ENCODE peak calls at places on chromosomes 16 and 17, in eight cellular contexts. One of them, this sample, is unnamed.

GRCh38 chr17:79249945-79250521 is 175.4 kb downstream of the ENGASE start:
- DNase-seq in mammary epithelial cell: no peak
- DNase-seq in CD4-positive, alpha-beta memory T cell: no peak
- DNase-seq in astrocyte of the spinal cord: no peak
- DNase-seq in heart left ventricle: no peak
- DNase-seq in cardiac fibroblast: no peak
- DNase-seq in upper lobe of right lung: no peak
- DNase-seq in ovary: no peak
- DNase-seq in this sample: no peak

GRCh38 chr17:80117491-80118401 is 16.4 kb downstream of the GAA start:
- DNase-seq in mammary epithelial cell: no peak
- DNase-seq in CD4-positive, alpha-beta memory T cell: no peak
- DNase-seq in astrocyte of the spinal cord: no peak
- DNase-seq in heart left ventricle: no peak
- DNase-seq in cardiac fibroblast: no peak
- DNase-seq in upper lobe of right lung: no peak
- DNase-seq in ovary: no peak
- DNase-seq in this sample: no peak

GRCh38 chr17:81926451-81927144 is 937 bp downstream of the MAFG start:
- DNase-seq in mammary epithelial cell: peak
- DNase-seq in CD4-positive, alpha-beta memory T cell: peak
- DNase-seq in astrocyte of the spinal cord: peak
- DNase-seq in heart left ventricle: peak
- DNase-seq in cardiac fibroblast: peak
- DNase-seq in upper lobe of right lung: peak
- DNase-seq in ovary: peak
- DNase-seq in this sample: peak

GRCh38 chr16:79274197-79274596 is 326.3 kb downstream of the MAF start:
- DNase-seq in mammary epithelial cell: no peak
- DNase-seq in CD4-positive, alpha-beta memory T cell: no peak
- DNase-seq in astrocyte of the spinal cord: no peak
- DNase-seq in heart left ventricle: no peak
- DNase-seq in cardiac fibroblast: no peak
- DNase-seq in upper lobe of right lung: no peak
- DNase-seq in ovary: no peak
- DNase-seq in this sample: no peak

GRCh38 chr17:75406222-75406615 is 741 bp upstream of the GRB2 start:
- DNase-seq in mammary epithelial cell: no peak
- DNase-seq in CD4-positive, alpha-beta memory T cell: no peak
- DNase-seq in astrocyte of the spinal cord: no peak
- DNase-seq in heart left ventricle: no peak
- DNase-seq in cardiac fibroblast: no peak
- DNase-seq in upper lobe of right lung: no peak
- DNase-seq in ovary: no peak
- DNase-seq in this sample: no peak

GRCh38 chr17:42188749-42189650 is 3.7 kb upstream of the HCRT start:
- DNase-seq in mammary epithelial cell: no peak
- DNase-seq in CD4-positive, alpha-beta memory T cell: no peak
- DNase-seq in astrocyte of the spinal cord: no peak
- DNase-seq in heart left ventricle: no peak
- DNase-seq in cardiac fibroblast: no peak
- DNase-seq in upper lobe of right lung: no peak
- DNase-seq in ovary: no peak
- DNase-seq in this sample: no peak

GRCh38 chr16:3123986-3124886 is 10.6 kb upstream of the ZNF213 start:
- DNase-seq in mammary epithelial cell: peak
- DNase-seq in CD4-positive, alpha-beta memory T cell: peak
- DNase-seq in astrocyte of the spinal cord: peak
- DNase-seq in heart left ventricle: peak
- DNase-seq in cardiac fibroblast: peak
- DNase-seq in upper lobe of right lung: peak
- DNase-seq in ovary: peak
- DNase-seq in this sample: peak

GRCh38 chr17:77325826-77326581 is 185.2 kb downstream of the SEC14L1 start:
- DNase-seq in mammary epithelial cell: no peak
- DNase-seq in CD4-positive, alpha-beta memory T cell: no peak
- DNase-seq in astrocyte of the spinal cord: peak
- DNase-seq in heart left ventricle: no peak
- DNase-seq in cardiac fibroblast: peak
- DNase-seq in upper lobe of right lung: peak
- DNase-seq in ovary: peak
- DNase-seq in this sample: no peak

GRCh38 chr17:31595666-31596381 is 204.3 kb downstream of the RAB11FIP4 start:
- DNase-seq in mammary epithelial cell: no peak
- DNase-seq in CD4-positive, alpha-beta memory T cell: no peak
- DNase-seq in astrocyte of the spinal cord: no peak
- DNase-seq in heart left ventricle: no peak
- DNase-seq in cardiac fibroblast: no peak
- DNase-seq in upper lobe of right lung: peak
- DNase-seq in ovary: no peak
- DNase-seq in this sample: no peak

GRCh38 chr17:71438631-71439146 is 682.1 kb upstream of the SOX9 start:
- DNase-seq in mammary epithelial cell: peak
- DNase-seq in CD4-positive, alpha-beta memory T cell: no peak
- DNase-seq in astrocyte of the spinal cord: peak
- DNase-seq in heart left ventricle: no peak
- DNase-seq in cardiac fibroblast: peak
- DNase-seq in upper lobe of right lung: no peak
- DNase-seq in ovary: no peak
- DNase-seq in this sample: peak

GRCh38 chr17:4858068-4858879 is 25.1 kb downstream of the MINK1 start:
- DNase-seq in mammary epithelial cell: no peak
- DNase-seq in CD4-positive, alpha-beta memory T cell: no peak
- DNase-seq in astrocyte of the spinal cord: no peak
- DNase-seq in heart left ventricle: peak
- DNase-seq in cardiac fibroblast: peak
- DNase-seq in upper lobe of right lung: no peak
- DNase-seq in ovary: no peak
- DNase-seq in this sample: no peak

GRCh38 chr17:75876938-75877751 is 1.2 kb downstream of the TRIM47 start:
- DNase-seq in mammary epithelial cell: peak
- DNase-seq in CD4-positive, alpha-beta memory T cell: peak
- DNase-seq in astrocyte of the spinal cord: peak
- DNase-seq in heart left ventricle: peak
- DNase-seq in cardiac fibroblast: peak
- DNase-seq in upper lobe of right lung: peak
- DNase-seq in ovary: peak
- DNase-seq in this sample: peak

GRCh38 chr16:22684282-22685161 is 129.4 kb upstream of the HS3ST2 start:
- DNase-seq in mammary epithelial cell: no peak
- DNase-seq in CD4-positive, alpha-beta memory T cell: no peak
- DNase-seq in astrocyte of the spinal cord: peak
- DNase-seq in heart left ventricle: no peak
- DNase-seq in cardiac fibroblast: peak
- DNase-seq in upper lobe of right lung: no peak
- DNase-seq in ovary: no peak
- DNase-seq in this sample: no peak

GRCh38 chr16:87694441-87695125 is 71.2 kb downstream of the KLHDC4 start:
- DNase-seq in mammary epithelial cell: no peak
- DNase-seq in CD4-positive, alpha-beta memory T cell: no peak
- DNase-seq in astrocyte of the spinal cord: no peak
- DNase-seq in heart left ventricle: no peak
- DNase-seq in cardiac fibroblast: no peak
- DNase-seq in upper lobe of right lung: no peak
- DNase-seq in ovary: no peak
- DNase-seq in this sample: no peak

GRCh38 chr17:7997186-7997585 is 5.2 kb upstream of the GUCY2D start:
- DNase-seq in mammary epithelial cell: peak
- DNase-seq in CD4-positive, alpha-beta memory T cell: peak
- DNase-seq in astrocyte of the spinal cord: peak
- DNase-seq in heart left ventricle: peak
- DNase-seq in cardiac fibroblast: peak
- DNase-seq in upper lobe of right lung: no peak
- DNase-seq in ovary: no peak
- DNase-seq in this sample: no peak

GRCh38 chr17:65941500-65941899 is 250.4 kb downstream of the CEP112 start:
- DNase-seq in mammary epithelial cell: no peak
- DNase-seq in CD4-positive, alpha-beta memory T cell: no peak
- DNase-seq in astrocyte of the spinal cord: no peak
- DNase-seq in heart left ventricle: no peak
- DNase-seq in cardiac fibroblast: peak
- DNase-seq in upper lobe of right lung: no peak
- DNase-seq in ovary: no peak
- DNase-seq in this sample: no peak

GRCh38 chr16:66477028-66477515 is 50.0 kb downstream of the BEAN1 start:
- DNase-seq in mammary epithelial cell: no peak
- DNase-seq in CD4-positive, alpha-beta memory T cell: no peak
- DNase-seq in astrocyte of the spinal cord: no peak
- DNase-seq in heart left ventricle: no peak
- DNase-seq in cardiac fibroblast: no peak
- DNase-seq in upper lobe of right lung: no peak
- DNase-seq in ovary: peak
- DNase-seq in this sample: no peak

GRCh38 chr17:10021239-10021638 is 116.2 kb upstream of the RCVRN start:
- DNase-seq in mammary epithelial cell: no peak
- DNase-seq in CD4-positive, alpha-beta memory T cell: no peak
- DNase-seq in astrocyte of the spinal cord: peak
- DNase-seq in heart left ventricle: peak
- DNase-seq in cardiac fibroblast: no peak
- DNase-seq in upper lobe of right lung: peak
- DNase-seq in ovary: peak
- DNase-seq in this sample: no peak

GRCh38 chr16:56190903-56191806 is at the start of gene GNAO1:
- DNase-seq in mammary epithelial cell: peak
- DNase-seq in CD4-positive, alpha-beta memory T cell: peak
- DNase-seq in astrocyte of the spinal cord: peak
- DNase-seq in heart left ventricle: peak
- DNase-seq in cardiac fibroblast: peak
- DNase-seq in upper lobe of right lung: peak
- DNase-seq in ovary: peak
- DNase-seq in this sample: peak
- H3K4me3 ChIP-seq in mammary epithelial cell: peak
- H3K4me3 ChIP-seq in CD4-positive, alpha-beta memory T cell: peak
- H3K4me3 ChIP-seq in astrocyte of the spinal cord: peak
- H3K4me3 ChIP-seq in heart left ventricle: peak
- H3K4me3 ChIP-seq in cardiac fibroblast: peak
- H3K4me3 ChIP-seq in upper lobe of right lung: peak
- H3K4me3 ChIP-seq in ovary: peak
- H3K4me3 ChIP-seq in this sample: peak

GRCh38 chr17:676965-677364 is 37.7 kb downstream of the VPS53 start:
- DNase-seq in mammary epithelial cell: no peak
- DNase-seq in CD4-positive, alpha-beta memory T cell: no peak
- DNase-seq in astrocyte of the spinal cord: no peak
- DNase-seq in heart left ventricle: no peak
- DNase-seq in cardiac fibroblast: no peak
- DNase-seq in upper lobe of right lung: no peak
- DNase-seq in ovary: no peak
- DNase-seq in this sample: no peak

GRCh38 chr17:673200-673681 is 41.4 kb downstream of the VPS53 start:
- DNase-seq in mammary epithelial cell: no peak
- DNase-seq in CD4-positive, alpha-beta memory T cell: no peak
- DNase-seq in astrocyte of the spinal cord: peak
- DNase-seq in heart left ventricle: no peak
- DNase-seq in cardiac fibroblast: no peak
- DNase-seq in upper lobe of right lung: peak
- DNase-seq in ovary: no peak
- DNase-seq in this sample: no peak

GRCh38 chr17:680554-680953 is 34.1 kb downstream of the VPS53 start:
- DNase-seq in mammary epithelial cell: no peak
- DNase-seq in CD4-positive, alpha-beta memory T cell: no peak
- DNase-seq in astrocyte of the spinal cord: no peak
- DNase-seq in heart left ventricle: no peak
- DNase-seq in cardiac fibroblast: no peak
- DNase-seq in upper lobe of right lung: no peak
- DNase-seq in ovary: no peak
- DNase-seq in this sample: no peak

GRCh38 chr17:679491-679890 is 35.1 kb downstream of the VPS53 start:
- DNase-seq in mammary epithelial cell: no peak
- DNase-seq in CD4-positive, alpha-beta memory T cell: no peak
- DNase-seq in astrocyte of the spinal cord: no peak
- DNase-seq in heart left ventricle: no peak
- DNase-seq in cardiac fibroblast: no peak
- DNase-seq in upper lobe of right lung: no peak
- DNase-seq in ovary: no peak
- DNase-seq in this sample: no peak

GRCh38 chr17:676060-676745 is 38.4 kb downstream of the VPS53 start:
- DNase-seq in mammary epithelial cell: no peak
- DNase-seq in CD4-positive, alpha-beta memory T cell: no peak
- DNase-seq in astrocyte of the spinal cord: peak
- DNase-seq in heart left ventricle: no peak
- DNase-seq in cardiac fibroblast: no peak
- DNase-seq in upper lobe of right lung: no peak
- DNase-seq in ovary: no peak
- DNase-seq in this sample: no peak
- H3K4me3 ChIP-seq in mammary epithelial cell: no peak
- H3K4me3 ChIP-seq in CD4-positive, alpha-beta memory T cell: no peak
- H3K4me3 ChIP-seq in astrocyte of the spinal cord: no peak
- H3K4me3 ChIP-seq in heart left ventricle: no peak
- H3K4me3 ChIP-seq in cardiac fibroblast: no peak
- H3K4me3 ChIP-seq in upper lobe of right lung: no peak
- H3K4me3 ChIP-seq in ovary: no peak
- H3K4me3 ChIP-seq in this sample: no peak

GRCh38 chr17:63475491-63476412 is 1.1 kb upstream of the ACE start:
- DNase-seq in mammary epithelial cell: no peak
- DNase-seq in CD4-positive, alpha-beta memory T cell: no peak
- DNase-seq in astrocyte of the spinal cord: no peak
- DNase-seq in heart left ventricle: peak
- DNase-seq in cardiac fibroblast: no peak
- DNase-seq in upper lobe of right lung: no peak
- DNase-seq in ovary: no peak
- DNase-seq in this sample: no peak
- H3K4me3 ChIP-seq in mammary epithelial cell: no peak
- H3K4me3 ChIP-seq in CD4-positive, alpha-beta memory T cell: no peak
- H3K4me3 ChIP-seq in astrocyte of the spinal cord: no peak
- H3K4me3 ChIP-seq in heart left ventricle: peak
- H3K4me3 ChIP-seq in cardiac fibroblast: no peak
- H3K4me3 ChIP-seq in upper lobe of right lung: peak
- H3K4me3 ChIP-seq in ovary: no peak
- H3K4me3 ChIP-seq in this sample: no peak

GRCh38 chr17:49217651-49218413 is 7.3 kb downstream of the ABI3 start:
- DNase-seq in mammary epithelial cell: no peak
- DNase-seq in CD4-positive, alpha-beta memory T cell: peak
- DNase-seq in astrocyte of the spinal cord: no peak
- DNase-seq in heart left ventricle: peak
- DNase-seq in cardiac fibroblast: no peak
- DNase-seq in upper lobe of right lung: peak
- DNase-seq in ovary: no peak
- DNase-seq in this sample: no peak
- H3K4me3 ChIP-seq in mammary epithelial cell: no peak
- H3K4me3 ChIP-seq in CD4-positive, alpha-beta memory T cell: peak
- H3K4me3 ChIP-seq in astrocyte of the spinal cord: no peak
- H3K4me3 ChIP-seq in heart left ventricle: no peak
- H3K4me3 ChIP-seq in cardiac fibroblast: no peak
- H3K4me3 ChIP-seq in upper lobe of right lung: peak
- H3K4me3 ChIP-seq in ovary: no peak
- H3K4me3 ChIP-seq in this sample: no peak

DNA sequence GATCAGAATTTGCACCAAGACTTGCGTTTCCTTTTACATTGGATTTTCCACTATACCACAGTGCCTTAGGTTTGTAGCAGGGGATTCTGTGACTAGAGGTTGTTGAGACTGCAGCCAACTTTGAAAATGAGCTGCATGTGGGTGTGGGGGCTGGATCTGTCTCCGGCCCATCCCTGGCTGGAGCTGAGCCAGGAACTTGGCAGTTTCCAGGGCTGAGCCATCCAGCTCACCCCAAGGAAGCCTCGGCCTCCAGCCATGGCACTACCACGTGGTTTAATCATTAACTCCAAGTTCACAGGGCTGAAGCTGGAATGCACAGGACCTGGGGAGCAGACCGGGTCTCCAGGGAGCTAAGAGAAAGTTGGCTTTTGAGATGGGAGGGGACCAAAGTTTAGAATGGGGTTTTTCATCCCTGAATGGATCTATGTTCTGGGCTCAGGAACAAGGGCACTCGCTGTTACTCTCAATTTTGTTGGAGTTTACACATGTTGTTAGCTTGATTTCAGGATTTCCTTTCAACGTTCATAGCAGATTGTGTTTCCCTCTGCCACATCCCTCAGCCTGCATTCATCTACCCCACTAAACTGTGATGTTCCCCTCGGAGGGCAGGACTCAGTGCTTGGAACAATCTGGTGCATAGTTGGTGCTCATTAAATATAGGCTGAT is 42.3 kb upstream of the HNF1B start:
- DNase-seq in mammary epithelial cell: no peak
- DNase-seq in CD4-positive, alpha-beta memory T cell: no peak
- DNase-seq in astrocyte of the spinal cord: peak
- DNase-seq in heart left ventricle: peak
- DNase-seq in cardiac fibroblast: no peak
- DNase-seq in upper lobe of right lung: no peak
- DNase-seq in ovary: no peak
- DNase-seq in this sample: no peak
- H3K4me3 ChIP-seq in mammary epithelial cell: no peak
- H3K4me3 ChIP-seq in CD4-positive, alpha-beta memory T cell: no peak
- H3K4me3 ChIP-seq in astrocyte of the spinal cord: no peak
- H3K4me3 ChIP-seq in heart left ventricle: no peak
- H3K4me3 ChIP-seq in cardiac fibroblast: no peak
- H3K4me3 ChIP-seq in upper lobe of right lung: no peak
- H3K4me3 ChIP-seq in ovary: no peak
- H3K4me3 ChIP-seq in this sample: no peak

This sample was measured in skeletal muscle cell.